ENCODE peak calls at places on chromosomes 11 and 22, in nine cellular contexts. P is lower leg skin, F is pancreas, D is cardiac fibroblast, J is AG09309, C is brain microvascular endothelial cell, V is WERI-Rb-1, M is heart right ventricle, N is psoas muscle. T is an unnamed sample.

GRCh38 chr22:26364066-26365015 is 64.7 kb upstream of the ASPHD2 start:
- DNase-seq in D (peak), N (peak), C (peak), P (no peak), F (peak), V (peak), J (peak), M (peak), T (peak)

GRCh38 chr11:72433455-72434061 is 773 bp downstream of the CLPB start:
- DNase-seq in M (no peak), D (no peak), V (no peak), P (peak), F (no peak), C (no peak), N (no peak), J (no peak), T (no peak)

GRCh38 chr22:47052236-47053012 is 290.0 kb downstream of the TBC1D22A start:
- DNase-seq in J (no peak), F (no peak), C (no peak), D (no peak), V (no peak), M (no peak), P (no peak), N (no peak), T (no peak)

GRCh38 chr11:62725686-62726085 is 1.6 kb downstream of the HNRNPUL2 start:
- DNase-seq in V (no peak), D (no peak), P (no peak), C (no peak), M (no peak), J (no peak), N (no peak), F (no peak), T (no peak)

GRCh38 chr11:21636561-21636960 is 556.3 kb upstream of the ANO5 start:
- DNase-seq in V (no peak), M (no peak), J (no peak), F (no peak), C (no peak), P (no peak), D (no peak), N (no peak), T (no peak)

GRCh38 chr11:14075118-14075601 is 112.6 kb downstream of the SPON1 start:
- DNase-seq in D (no peak), V (peak), M (no peak), P (no peak), N (no peak), C (no peak), F (no peak), J (peak), T (no peak)

GRCh38 chr11:66417000-66417399 is 3.8 kb upstream of the NPAS4 start:
- DNase-seq in D (no peak), P (no peak), N (no peak), V (no peak), M (no peak), J (no peak), F (no peak), C (no peak), T (no peak)

GRCh38 chr11:31806944-31807790 is 4.0 kb downstream of the PAX6 start:
- DNase-seq in D (no peak), F (no peak), V (no peak), M (no peak), C (no peak), J (no peak), N (no peak), P (no peak), T (no peak)

GRCh38 chr11:14358729-14359439 is at the start of gene RRAS2:
- DNase-seq in M (peak), D (peak), V (peak), N (peak), F (peak), P (peak), J (no peak), C (peak), T (peak)

GRCh38 chr11:106986261-106986660 is 32.0 kb downstream of the GUCY1A2 start:
- DNase-seq in C (peak), D (peak), N (no peak), J (peak), V (no peak), M (no peak), F (no peak), P (no peak), T (peak)

GRCh38 chr22:48576333-48577013 is 1251.2 kb downstream of the BRD1 start:
- DNase-seq in P (no peak), J (no peak), V (peak), M (no peak), N (no peak), C (no peak), F (no peak), D (no peak), T (no peak)

GRCh38 chr11:504053-504993 is 2.7 kb downstream of the RNH1 start:
- DNase-seq in C (no peak), V (no peak), M (peak), N (peak), P (peak), D (peak), F (peak), J (no peak), T (peak)

GRCh38 chr11:68335693-68336092 is 23.3 kb downstream of the LRP5 start:
- DNase-seq in J (no peak), D (no peak), N (no peak), M (no peak), P (no peak), V (no peak), C (no peak), F (no peak), T (no peak)

GRCh38 chr11:122180435-122180834 is 64.4 kb upstream of the BLID start:
- DNase-seq in P (no peak), M (no peak), D (peak), J (peak), F (no peak), V (no peak), N (peak), C (peak), T (peak)
- H3K4me3 ChIP-seq in P (no peak), M (no peak), D (peak), J (peak), F (no peak), V (no peak), N (no peak), C (peak), T (peak)

DNA sequence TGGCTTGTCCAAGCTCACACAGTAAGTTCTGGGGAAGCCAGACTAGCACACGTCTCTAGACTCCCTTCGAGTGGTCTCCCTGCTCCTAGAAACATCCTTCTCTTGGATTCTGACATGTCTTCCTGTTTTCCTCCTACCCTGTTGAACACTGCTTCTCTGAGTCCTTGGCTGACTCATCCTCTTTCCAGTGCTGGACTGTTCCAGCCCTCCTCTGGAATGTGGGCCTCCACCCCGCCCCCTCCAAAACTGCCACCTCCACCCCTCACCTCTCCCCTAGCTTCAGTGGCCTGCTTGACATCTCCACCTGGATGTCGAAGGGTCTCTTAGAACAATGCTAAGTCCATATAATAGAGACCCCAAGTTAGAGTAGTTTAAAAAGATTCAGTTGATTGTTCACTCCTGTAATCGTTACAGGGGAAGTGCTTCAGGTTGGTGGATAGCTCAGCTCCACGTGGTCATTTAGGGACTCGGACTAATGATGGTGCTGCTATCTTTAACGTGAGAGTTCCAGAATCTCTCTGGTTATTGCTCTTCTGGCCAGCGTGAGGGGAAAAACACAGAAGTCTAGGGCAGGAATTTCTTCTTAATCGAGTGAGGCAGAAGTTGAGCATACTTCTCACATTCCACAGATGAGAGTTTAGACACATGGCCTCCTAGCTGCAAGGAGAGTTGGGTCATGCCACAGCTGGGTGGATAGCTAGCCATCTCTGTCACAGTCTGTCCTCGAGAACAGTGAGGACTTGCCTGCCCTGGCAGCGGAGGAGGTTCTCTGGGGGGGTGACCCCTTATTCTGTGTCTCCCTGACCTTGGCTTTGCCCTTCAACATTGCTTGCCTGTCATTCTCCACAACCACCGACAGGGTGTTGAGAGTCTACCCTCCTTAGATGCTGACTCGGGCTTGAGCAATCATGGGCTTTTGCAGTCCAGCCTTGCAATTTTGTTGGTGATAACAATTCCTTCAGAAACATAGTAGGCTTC is 4.7 kb upstream of the C11orf96 start:
- DNase-seq in P (peak), F (no peak), M (no peak), C (peak), N (no peak), V (no peak), J (no peak), D (peak), T (peak)
- TF ChIP-seq CTCF in P (no peak), F (no peak), M (peak), C (peak), N (no peak), V (no peak), J (peak), D (peak), T (peak)

GRCh38 chr22:38469306-38469781 is 1.4 kb downstream of the KDELR3 start:
- DNase-seq in N (no peak), D (no peak), F (no peak), J (no peak), C (no peak), V (no peak), M (no peak), P (peak), T (no peak)
- H3K4me3 ChIP-seq in N (no peak), D (peak), F (peak), J (peak), C (peak), V (no peak), M (no peak), P (no peak), T (peak)

GRCh38 chr11:134785059-134785458 is 373.0 kb upstream of the B3GAT1 start:
- DNase-seq in M (no peak), N (no peak), C (no peak), D (no peak), F (no peak), P (no peak), J (no peak), V (no peak), T (no peak)
- TF ChIP-seq CTCF in M (no peak), N (no peak), C (no peak), D (no peak), F (no peak), P (no peak), J (no peak), V (no peak), T (no peak)

DNA sequence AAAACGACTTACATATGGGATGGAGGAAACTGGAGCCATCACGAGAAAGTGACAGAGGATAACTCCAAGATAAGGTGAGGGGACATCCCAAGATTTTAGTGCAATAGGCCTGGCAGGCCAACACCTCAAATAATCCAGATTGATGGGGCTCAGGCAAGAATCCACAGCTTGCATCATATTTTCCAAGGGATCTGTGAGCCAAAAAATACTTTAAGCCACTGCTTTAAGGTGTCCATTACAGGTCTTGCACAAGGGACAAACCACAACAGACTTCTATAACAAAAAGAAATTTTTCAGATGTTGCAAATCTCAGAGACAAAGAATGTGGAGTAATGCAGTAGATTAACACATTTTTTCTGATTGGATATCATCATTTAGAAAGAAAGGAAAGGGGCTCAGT is 45.6 kb downstream of the DENND5A start:
- DNase-seq in N (no peak), V (peak), J (peak), F (no peak), D (peak), C (peak), M (no peak), P (no peak), T (peak)
- H3K4me3 ChIP-seq in N (no peak), V (no peak), J (no peak), F (no peak), D (no peak), C (no peak), M (no peak), P (no peak), T (no peak)

GRCh38 chr11:130904380-130904779 is 11.9 kb downstream of the SNX19 start:
- DNase-seq in C (no peak), J (no peak), P (no peak), N (no peak), V (no peak), M (no peak), D (peak), F (no peak), T (peak)
- TF ChIP-seq CTCF in C (peak), J (peak), P (no peak), N (peak), V (peak), M (peak), D (peak), F (no peak), T (peak)

GRCh38 chr11:128587415-128587814 is at the start of gene ETS1:
- DNase-seq in P (no peak), V (no peak), C (no peak), M (no peak), J (no peak), D (peak), N (no peak), F (peak), T (no peak)
- H3K4me3 ChIP-seq in P (no peak), V (no peak), C (peak), M (peak), J (no peak), D (no peak), N (peak), F (no peak), T (peak)

GRCh38 chr11:36155301-36155700 is 133.9 kb downstream of the COMMD9 start:
- DNase-seq in F (no peak), J (no peak), V (no peak), N (no peak), M (no peak), D (no peak), P (no peak), C (no peak), T (no peak)

GRCh38 chr11:36156486-36157150 is 132.6 kb downstream of the COMMD9 start:
- DNase-seq in N (no peak), F (no peak), D (peak), P (no peak), J (no peak), V (no peak), C (no peak), M (no peak), T (peak)

GRCh38 chr11:36157151-36157519 is 132.1 kb downstream of the COMMD9 start:
- DNase-seq in N (no peak), M (no peak), F (no peak), V (no peak), P (no peak), C (no peak), J (no peak), D (peak), T (peak)

GRCh38 chr11:36153581-36153980 is 135.6 kb downstream of the COMMD9 start:
- DNase-seq in P (no peak), D (no peak), M (no peak), C (no peak), N (no peak), J (no peak), V (no peak), F (no peak), T (no peak)

GRCh38 chr11:36155770-36156485 is 133.3 kb downstream of the COMMD9 start:
- DNase-seq in D (peak), C (no peak), N (no peak), V (no peak), F (no peak), P (no peak), M (no peak), J (no peak), T (no peak)
- TF ChIP-seq CTCF in D (peak), C (peak), N (no peak), V (no peak), F (no peak), P (no peak), M (no peak), J (no peak), T (no peak)

DNA sequence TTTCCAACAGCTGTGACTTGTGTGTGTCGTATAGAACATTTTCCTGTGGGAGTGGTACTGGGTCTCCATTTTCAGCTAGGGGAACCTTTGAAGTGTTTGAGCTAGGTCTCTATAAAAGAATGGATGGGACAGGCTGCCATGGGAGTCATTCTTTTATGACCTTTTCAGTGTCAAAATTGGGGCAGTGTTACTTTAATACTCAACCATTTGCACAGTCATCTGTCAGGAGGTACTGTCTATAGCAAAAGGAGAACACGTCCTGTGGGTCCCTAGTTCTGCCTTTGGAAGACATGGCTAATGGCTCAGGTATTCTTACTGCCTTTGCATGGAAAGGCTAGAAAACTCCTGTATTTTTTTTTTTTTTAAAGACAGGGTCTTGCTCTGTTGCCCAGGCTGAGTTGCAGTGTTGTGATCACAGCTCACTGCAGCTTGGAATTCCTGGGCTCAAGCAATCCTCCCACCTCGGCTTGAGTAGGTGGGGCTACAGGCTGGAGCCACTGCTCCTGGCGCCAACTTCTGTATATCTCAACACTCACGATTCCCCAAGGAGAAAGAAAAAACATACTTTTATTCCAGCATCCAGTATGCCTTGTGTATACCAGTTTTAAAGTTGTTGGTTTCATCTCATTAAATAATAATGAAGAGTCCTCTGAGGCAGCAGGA is 2.1 kb upstream of the ATF4 start:
- DNase-seq in V (no peak), J (no peak), M (no peak), N (no peak), F (no peak), C (no peak), D (peak), P (no peak), T (peak)
- H3K4me3 ChIP-seq in V (peak), J (no peak), M (peak), N (no peak), F (no peak), C (no peak), D (no peak), P (no peak), T (no peak)

GRCh38 chr22:31227186-31227585 is 15.1 kb downstream of the LIMK2 start:
- DNase-seq in N (no peak), P (no peak), C (no peak), F (no peak), M (no peak), V (no peak), D (no peak), J (no peak), T (no peak)
- TF ChIP-seq CTCF in N (no peak), P (no peak), C (no peak), F (no peak), M (no peak), V (no peak), D (no peak), J (no peak), T (no peak)